ENCODE peak calls at places on chromosomes 11 and 22, in four cellular contexts. K is GM23248, A is GM23338, W is MM.1S. Q is an unnamed sample.

GRCh38 chr11:129317564-129317963 is 58.1 kb upstream of the BARX2 start:
- DNase-seq in W (no peak), A (no peak), K (no peak), Q (no peak)

GRCh38 chr11:59172345-59173079 is 580 bp downstream of the DTX4 start:
- DNase-seq in K (peak), W (peak), A (peak), Q (peak)

GRCh38 chr11:61551630-61552029 is 29.2 kb downstream of the SYT7 start:
- DNase-seq in W (no peak), A (no peak), K (peak), Q (no peak)

GRCh38 chr22:46029574-46030200 is 52.7 kb upstream of the WNT7B start:
- DNase-seq in K (no peak), W (no peak), A (no peak), Q (no peak)

GRCh38 chr22:29610780-29611179 is 7.3 kb downstream of the NF2 start:
- DNase-seq in W (no peak), K (no peak), A (no peak), Q (no peak)

GRCh38 chr11:123203471-123203870 is 8.4 kb upstream of the CLMP start:
- DNase-seq in K (no peak), W (no peak), A (no peak), Q (no peak)

GRCh38 chr11:69241075-69241740 is 52.7 kb upstream of the MYEOV start:
- DNase-seq in A (peak), W (no peak), K (no peak), Q (no peak)

GRCh38 chr11:31487848-31488247 is 21.6 kb downstream of the IMMP1L start:
- DNase-seq in W (peak), A (peak), K (peak), Q (peak)

GRCh38 chr11:12749442-12749841 is 75.2 kb downstream of the TEAD1 start:
- DNase-seq in A (no peak), K (no peak), W (no peak), Q (no peak)

GRCh38 chr11:121298770-121299169 is 6.2 kb downstream of the SC5D start:
- DNase-seq in K (no peak), A (peak), W (no peak), Q (no peak)

GRCh38 chr11:8719260-8720190 is 36.9 kb downstream of the RPL27A start:
- DNase-seq in K (peak), A (no peak), W (no peak), Q (no peak)

GRCh38 chr11:26244207-26244606 is 87.7 kb upstream of the ANO3 start:
- DNase-seq in W (no peak), K (peak), A (no peak), Q (no peak)

GRCh38 chr22:22871536-22872278 is 15.9 kb upstream of the IGLL5 start:
- DNase-seq in A (no peak), W (no peak), K (no peak), Q (no peak)

GRCh38 chr11:110971110-110971509 is 258.9 kb upstream of the ARHGAP20 start:
- DNase-seq in A (no peak), W (no peak), K (peak), Q (no peak)

GRCh38 chr11:44979536-44980399 is 29.1 kb upstream of the TP53I11 start:
- DNase-seq in W (no peak), K (no peak), A (peak), Q (peak)

DNA sequence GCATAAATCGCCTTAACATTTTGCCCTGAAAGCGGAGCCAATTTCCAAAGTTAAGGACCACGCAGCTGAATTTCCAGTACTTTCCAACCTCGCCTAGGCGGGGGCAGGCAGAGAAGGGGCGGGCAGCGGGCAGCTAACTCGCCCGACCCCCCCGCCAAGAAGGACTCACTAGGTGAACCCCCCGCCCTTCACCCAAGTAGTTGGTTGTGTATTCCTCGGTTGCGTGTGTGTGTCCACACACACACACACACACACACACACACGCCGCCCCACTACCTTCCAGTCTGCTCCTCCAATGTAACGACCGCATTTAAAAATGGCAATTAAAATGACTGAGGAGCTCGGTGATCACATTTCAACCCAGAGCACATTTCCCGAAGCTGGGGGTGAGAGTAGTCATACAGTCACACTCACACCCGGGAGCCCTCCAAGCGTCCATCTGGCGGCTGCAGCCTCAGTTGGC is 1.4 kb downstream of the TENM4 start:
- DNase-seq in A (no peak), K (peak), W (peak), Q (no peak)
- H3K4me3 ChIP-seq in A (peak), K (peak), W (peak), Q (peak)

GRCh38 chr11:67372993-67373915 is at the start of gene CLCF1:
- DNase-seq in A (peak), K (peak), W (peak), Q (peak)
- TF ChIP-seq EZH2phosphoT487 in A (no peak), K (no peak), W (no peak), Q (no peak)

GRCh38 chr11:57313071-57313787 is 11.5 kb downstream of the TNKS1BP1 start:
- DNase-seq in A (no peak), W (no peak), K (no peak), Q (no peak)
- H3K4me3 ChIP-seq in A (no peak), W (no peak), K (no peak), Q (no peak)

GRCh38 chr11:119644502-119644901 is 84.5 kb downstream of the NECTIN1 start:
- DNase-seq in A (no peak), K (no peak), W (no peak), Q (no peak)

GRCh38 chr11:119643212-119643877 is 85.7 kb downstream of the NECTIN1 start:
- DNase-seq in W (no peak), A (no peak), K (no peak), Q (no peak)

GRCh38 chr11:119643878-119644225 is 85.1 kb downstream of the NECTIN1 start:
- DNase-seq in K (no peak), W (no peak), A (no peak), Q (no peak)

GRCh38 chr11:119639642-119640205 is 89.3 kb downstream of the NECTIN1 start:
- DNase-seq in W (no peak), A (no peak), K (no peak), Q (peak)

DNA sequence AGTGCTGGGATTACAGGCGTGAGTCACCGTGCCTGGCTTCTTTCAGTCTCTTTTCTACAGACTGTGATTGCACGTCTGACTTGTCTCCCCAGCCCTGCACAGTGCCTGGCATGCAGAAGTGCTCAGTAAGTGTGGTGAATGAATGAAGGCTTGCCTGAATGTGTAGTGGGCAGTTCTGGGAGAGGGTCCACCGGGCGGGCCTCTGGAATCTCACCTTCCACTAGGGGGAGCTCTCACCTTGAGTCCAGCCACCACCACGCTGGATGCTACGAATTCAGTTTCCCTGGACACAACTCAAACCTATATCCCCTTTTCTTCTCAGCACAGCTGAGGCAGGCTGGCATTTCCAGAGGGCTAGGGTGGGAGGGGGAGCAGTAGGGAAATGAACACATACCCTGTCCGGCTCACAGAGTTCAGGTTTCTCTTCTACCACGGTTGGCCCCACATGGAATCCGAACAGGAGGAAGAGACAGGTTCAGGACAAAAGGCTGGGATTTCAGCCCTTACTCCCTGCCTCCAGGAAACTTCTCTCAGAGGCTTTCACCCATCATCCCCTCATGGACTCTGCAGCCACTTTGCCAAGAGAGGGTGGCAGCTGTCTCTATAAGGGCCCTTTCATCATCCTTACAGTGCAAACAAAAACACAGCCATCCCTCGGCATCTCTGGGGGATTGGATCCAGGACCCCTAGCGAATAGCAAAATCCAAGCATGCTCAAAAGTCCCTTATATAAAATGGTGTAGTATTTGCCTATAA is 86.8 kb downstream of the NECTIN1 start:
- DNase-seq in W (peak), A (peak), K (peak), Q (peak)
- TF ChIP-seq EZH2phosphoT487 in W (no peak), A (no peak), K (no peak), Q (no peak)

DNA sequence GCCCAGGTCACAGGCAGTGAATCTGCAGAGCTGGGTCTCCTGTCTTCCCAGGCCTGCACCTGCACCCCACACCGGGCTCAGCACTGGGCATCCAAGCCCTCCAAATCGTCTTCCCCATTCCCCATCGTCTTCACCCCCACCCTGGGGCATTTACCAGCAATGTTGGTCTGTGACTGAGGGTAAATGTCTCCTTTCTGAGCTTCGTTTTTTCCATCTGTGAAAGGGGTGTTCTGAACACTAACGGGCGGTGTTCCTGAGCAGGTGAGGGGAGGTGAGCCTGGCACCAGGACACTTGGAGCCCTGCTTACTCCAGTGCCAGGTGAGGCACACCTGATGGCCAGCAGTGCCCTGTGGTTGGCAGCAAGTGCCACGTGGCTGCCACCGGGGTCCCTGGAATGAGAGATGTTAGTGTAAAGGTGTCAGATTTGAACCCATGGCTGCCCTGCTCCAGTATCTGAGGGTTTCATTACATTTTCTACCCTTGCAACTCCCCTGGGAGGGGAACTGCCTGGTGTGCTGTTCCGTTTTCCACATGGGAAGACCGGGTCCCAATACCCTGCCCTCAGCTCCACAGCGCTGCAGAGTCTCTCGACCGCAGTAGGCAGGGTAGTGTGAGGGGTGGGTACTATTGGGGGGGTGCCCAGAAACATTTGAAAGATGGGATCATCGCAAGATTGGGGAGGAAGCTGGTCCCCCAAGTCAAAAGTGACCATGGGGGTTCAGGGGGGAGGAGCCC is 1.9 kb downstream of the CDC42EP1 start:
- DNase-seq in W (no peak), A (no peak), K (no peak), Q (no peak)
- H3K4me3 ChIP-seq in W (no peak), A (peak), K (peak), Q (no peak)

DNA sequence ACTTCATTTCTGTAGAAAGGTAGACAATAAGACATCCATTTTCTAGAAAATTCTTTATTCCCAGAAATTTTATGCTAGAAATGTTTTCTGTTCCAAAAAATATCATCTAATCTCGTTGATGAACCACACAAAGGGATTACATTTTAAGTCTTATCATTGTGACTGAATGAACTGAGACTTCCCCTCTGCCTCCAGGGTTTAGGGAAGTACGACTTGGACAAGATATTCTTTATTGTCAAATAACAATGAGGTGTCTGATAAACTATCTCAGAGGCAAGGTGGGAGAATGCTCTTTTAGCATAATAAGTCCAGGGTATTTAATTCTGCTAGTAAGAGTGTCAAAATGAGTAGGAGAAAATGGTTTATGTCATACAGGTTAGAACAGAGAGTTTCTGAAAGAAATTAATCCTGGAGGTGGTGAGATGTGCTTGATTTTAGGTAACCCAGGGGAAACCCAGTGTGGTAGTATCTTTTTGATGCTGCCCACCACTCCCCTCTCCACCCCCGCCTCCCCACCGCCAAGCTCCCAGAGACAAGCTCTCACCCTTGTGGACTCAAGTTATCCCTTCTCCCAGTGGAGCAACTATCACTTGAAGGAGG is 100.6 kb downstream of the CD44 start:
- DNase-seq in W (no peak), A (no peak), K (no peak), Q (no peak)
- TF ChIP-seq EZH2phosphoT487 in W (no peak), A (no peak), K (no peak), Q (no peak)

DNA sequence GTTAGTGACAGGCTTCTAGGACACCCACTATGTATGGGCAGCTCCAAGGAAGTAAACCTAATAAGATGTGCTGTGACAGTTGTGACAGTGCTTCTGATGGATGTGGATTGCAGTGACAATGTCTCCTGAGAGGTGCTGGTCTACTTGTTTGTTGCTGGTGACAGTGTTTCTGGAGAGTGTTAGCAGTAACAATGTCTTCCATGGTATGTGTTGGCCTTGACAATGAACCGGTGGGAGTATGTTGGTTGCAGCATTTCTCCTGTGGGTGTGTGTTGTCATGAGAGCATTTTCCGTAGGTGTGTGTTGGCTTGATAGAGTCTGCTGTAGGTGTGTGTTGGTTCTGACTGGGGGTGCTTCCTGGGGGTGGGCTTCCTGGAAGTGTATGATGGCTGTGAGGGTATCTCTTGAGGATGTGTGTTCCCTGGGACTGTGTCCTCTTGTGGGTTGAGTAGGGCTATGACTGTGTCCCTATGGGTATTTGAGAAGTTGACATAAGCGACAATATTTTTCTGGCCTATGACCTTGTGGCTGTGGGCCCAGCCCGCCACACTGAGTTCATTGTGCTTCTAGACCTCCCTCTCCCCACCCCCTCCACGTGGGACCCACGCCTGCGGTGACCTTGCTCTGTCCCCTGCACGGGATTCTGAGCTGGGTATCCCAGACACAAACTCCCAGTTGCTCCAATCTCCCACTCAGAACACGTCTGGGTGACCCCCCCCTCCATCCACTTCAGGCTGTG is 1.2 kb downstream of the DCHS1 start:
- DNase-seq in A (no peak), K (no peak), W (no peak), Q (no peak)
- H3K4me3 ChIP-seq in A (peak), K (no peak), W (no peak), Q (peak)